ENCODE peak calls at places on chromosomes 1 and 21, in ten cellular contexts. One of them, this sample, is unnamed. For H3K4me1, the result is how much of the 10 kb centered on the place peaks cover.

GRCh38 chr1:203278087-203278884 is 27.0 kb upstream of the BTG2 start:
- DNase-seq in SJSA1: no peak
- DNase-seq in PC-3: no peak
- DNase-seq in A673: no peak
- DNase-seq in upper lobe of left lung: peak
- DNase-seq in mesendoderm: peak
- DNase-seq in lung: peak
- DNase-seq in Panc1: no peak
- DNase-seq in H1: peak
- DNase-seq in GM23338: peak
- DNase-seq in this sample: peak

GRCh38 chr1:44422161-44422560 is 17.1 kb downstream of the RNF220 start:
- DNase-seq in A673: peak
- DNase-seq in mesendoderm: no peak
- DNase-seq in upper lobe of left lung: no peak
- DNase-seq in SJSA1: no peak
- DNase-seq in PC-3: no peak
- DNase-seq in lung: no peak
- DNase-seq in GM23338: peak
- DNase-seq in Panc1: no peak
- DNase-seq in H1: no peak
- DNase-seq in this sample: no peak

GRCh38 chr1:45922374-45922773 is 119.0 kb downstream of the MAST2 start:
- DNase-seq in SJSA1: no peak
- DNase-seq in Panc1: no peak
- DNase-seq in GM23338: no peak
- DNase-seq in mesendoderm: no peak
- DNase-seq in lung: no peak
- DNase-seq in H1: no peak
- DNase-seq in upper lobe of left lung: no peak
- DNase-seq in PC-3: no peak
- DNase-seq in A673: no peak
- DNase-seq in this sample: no peak

GRCh38 chr1:59146651-59147358 is 150.1 kb upstream of the FGGY start:
- DNase-seq in A673: no peak
- DNase-seq in upper lobe of left lung: peak
- DNase-seq in GM23338: peak
- DNase-seq in PC-3: peak
- DNase-seq in lung: peak
- DNase-seq in SJSA1: peak
- DNase-seq in Panc1: no peak
- DNase-seq in H1: peak
- DNase-seq in mesendoderm: peak
- DNase-seq in this sample: peak

GRCh38 chr1:33612877-33613487 is 140.5 kb downstream of the ZSCAN20 start:
- DNase-seq in GM23338: peak
- DNase-seq in SJSA1: peak
- DNase-seq in upper lobe of left lung: peak
- DNase-seq in lung: peak
- DNase-seq in A673: peak
- DNase-seq in mesendoderm: peak
- DNase-seq in Panc1: peak
- DNase-seq in H1: peak
- DNase-seq in PC-3: peak
- DNase-seq in this sample: peak

GRCh38 chr21:16241500-16241963 is 511.8 kb downstream of the USP25 start:
- DNase-seq in GM23338: peak
- DNase-seq in H1: peak
- DNase-seq in Panc1: no peak
- DNase-seq in lung: no peak
- DNase-seq in PC-3: no peak
- DNase-seq in SJSA1: no peak
- DNase-seq in upper lobe of left lung: no peak
- DNase-seq in mesendoderm: peak
- DNase-seq in A673: peak
- DNase-seq in this sample: no peak

GRCh38 chr1:231460614-231461013 is 38.5 kb upstream of the EGLN1 start:
- DNase-seq in SJSA1: no peak
- DNase-seq in upper lobe of left lung: peak
- DNase-seq in PC-3: no peak
- DNase-seq in Panc1: no peak
- DNase-seq in A673: no peak
- DNase-seq in lung: no peak
- DNase-seq in mesendoderm: no peak
- DNase-seq in GM23338: no peak
- DNase-seq in H1: no peak
- DNase-seq in this sample: no peak

GRCh38 chr1:85661767-85662166 is 46.5 kb downstream of the ZNHIT6 start:
- DNase-seq in GM23338: peak
- DNase-seq in Panc1: no peak
- DNase-seq in mesendoderm: no peak
- DNase-seq in A673: no peak
- DNase-seq in PC-3: no peak
- DNase-seq in H1: no peak
- DNase-seq in upper lobe of left lung: no peak
- DNase-seq in lung: no peak
- DNase-seq in SJSA1: no peak
- DNase-seq in this sample: no peak

DNA sequence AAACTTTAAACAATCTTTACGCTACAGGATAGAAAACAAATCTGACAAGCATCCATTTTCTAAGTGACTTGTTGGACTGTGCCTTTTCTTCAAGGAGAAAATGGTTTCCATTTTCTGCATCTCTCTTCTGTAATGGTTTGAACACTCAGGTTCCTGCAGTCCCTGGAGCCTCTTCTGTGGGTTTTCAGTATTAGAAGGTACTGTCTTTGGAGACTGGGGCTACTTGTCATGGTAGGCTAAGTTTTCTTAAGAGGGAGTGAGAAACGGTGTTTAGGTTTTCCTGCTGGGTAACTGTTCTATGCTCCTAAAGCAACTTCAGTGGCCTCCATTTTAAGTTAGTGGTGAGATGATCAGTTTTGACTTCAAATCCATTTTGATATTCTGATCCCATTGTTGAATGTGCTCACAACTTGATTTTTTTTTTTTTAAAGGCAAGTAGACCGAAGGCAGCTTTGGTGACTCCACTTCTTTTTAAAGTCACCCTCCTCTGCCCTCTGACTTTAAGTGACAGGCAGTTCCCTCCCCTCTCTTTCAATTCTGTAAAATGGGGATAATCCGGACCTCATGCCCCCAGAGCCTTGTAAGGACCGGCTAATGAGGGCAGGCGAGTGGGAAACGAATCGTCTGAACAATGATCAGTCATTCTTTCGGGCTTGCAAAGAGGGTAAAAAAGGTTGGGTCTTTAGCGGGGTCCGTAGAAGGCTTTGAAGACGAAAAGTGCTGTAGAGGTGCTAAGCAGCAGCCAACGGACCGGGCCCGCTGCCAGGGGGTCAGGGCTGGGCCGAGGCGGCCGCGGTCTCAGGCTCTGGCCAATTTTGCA is 1.0 kb upstream of the ARID1A start:
- DNase-seq in upper lobe of left lung: no peak
- DNase-seq in SJSA1: peak
- DNase-seq in mesendoderm: peak
- DNase-seq in A673: no peak
- DNase-seq in Panc1: no peak
- DNase-seq in H1: no peak
- DNase-seq in GM23338: no peak
- DNase-seq in PC-3: no peak
- DNase-seq in lung: no peak
- DNase-seq in this sample: no peak
- H3K4me1 ChIP-seq in upper lobe of left lung: under half
- H3K4me1 ChIP-seq in SJSA1: under half
- H3K4me1 ChIP-seq in mesendoderm: under half
- H3K4me1 ChIP-seq in A673: half or more
- H3K4me1 ChIP-seq in Panc1: under half
- H3K4me1 ChIP-seq in H1: under half
- H3K4me1 ChIP-seq in GM23338: under half
- H3K4me1 ChIP-seq in PC-3: under half
- H3K4me1 ChIP-seq in lung: under half
- H3K4me1 ChIP-seq in this sample: half or more

GRCh38 chr1:215645861-215646260 is 78.8 kb downstream of the KCTD3 start:
- DNase-seq in lung: no peak
- DNase-seq in A673: no peak
- DNase-seq in GM23338: no peak
- DNase-seq in SJSA1: no peak
- DNase-seq in Panc1: no peak
- DNase-seq in PC-3: no peak
- DNase-seq in mesendoderm: no peak
- DNase-seq in upper lobe of left lung: no peak
- DNase-seq in H1: no peak
- DNase-seq in this sample: no peak

GRCh38 chr1:215650446-215651149 is 83.5 kb downstream of the KCTD3 start:
- DNase-seq in SJSA1: no peak
- DNase-seq in lung: no peak
- DNase-seq in upper lobe of left lung: no peak
- DNase-seq in A673: no peak
- DNase-seq in mesendoderm: no peak
- DNase-seq in GM23338: no peak
- DNase-seq in H1: no peak
- DNase-seq in PC-3: no peak
- DNase-seq in Panc1: no peak
- DNase-seq in this sample: no peak

GRCh38 chr1:215648957-215649356 is 81.9 kb downstream of the KCTD3 start:
- DNase-seq in H1: no peak
- DNase-seq in A673: no peak
- DNase-seq in SJSA1: no peak
- DNase-seq in PC-3: no peak
- DNase-seq in lung: no peak
- DNase-seq in GM23338: no peak
- DNase-seq in Panc1: no peak
- DNase-seq in upper lobe of left lung: no peak
- DNase-seq in mesendoderm: no peak
- DNase-seq in this sample: no peak

GRCh38 chr1:215645182-215645581 is 78.1 kb downstream of the KCTD3 start:
- DNase-seq in PC-3: no peak
- DNase-seq in H1: no peak
- DNase-seq in Panc1: no peak
- DNase-seq in upper lobe of left lung: no peak
- DNase-seq in lung: no peak
- DNase-seq in mesendoderm: no peak
- DNase-seq in GM23338: no peak
- DNase-seq in A673: no peak
- DNase-seq in SJSA1: no peak
- DNase-seq in this sample: no peak

GRCh38 chr1:215647738-215648137 is 80.6 kb downstream of the KCTD3 start:
- DNase-seq in H1: no peak
- DNase-seq in mesendoderm: no peak
- DNase-seq in Panc1: no peak
- DNase-seq in SJSA1: no peak
- DNase-seq in GM23338: no peak
- DNase-seq in lung: no peak
- DNase-seq in A673: no peak
- DNase-seq in PC-3: no peak
- DNase-seq in upper lobe of left lung: no peak
- DNase-seq in this sample: no peak
- H3K4me1 ChIP-seq in H1: under half
- H3K4me1 ChIP-seq in mesendoderm: under half
- H3K4me1 ChIP-seq in Panc1: under half
- H3K4me1 ChIP-seq in SJSA1: under half
- H3K4me1 ChIP-seq in GM23338: under half
- H3K4me1 ChIP-seq in lung: under half
- H3K4me1 ChIP-seq in A673: under half
- H3K4me1 ChIP-seq in PC-3: under half
- H3K4me1 ChIP-seq in upper lobe of left lung: under half
- H3K4me1 ChIP-seq in this sample: under half

GRCh38 chr1:205284420-205285144 is 37.0 kb downstream of the NUAK2 start:
- DNase-seq in H1: peak
- DNase-seq in A673: peak
- DNase-seq in SJSA1: peak
- DNase-seq in upper lobe of left lung: peak
- DNase-seq in PC-3: peak
- DNase-seq in GM23338: peak
- DNase-seq in mesendoderm: peak
- DNase-seq in Panc1: no peak
- DNase-seq in lung: peak
- DNase-seq in this sample: peak

GRCh38 chr1:205287076-205287475 is 34.5 kb downstream of the NUAK2 start:
- DNase-seq in PC-3: no peak
- DNase-seq in A673: no peak
- DNase-seq in Panc1: no peak
- DNase-seq in upper lobe of left lung: no peak
- DNase-seq in lung: no peak
- DNase-seq in GM23338: no peak
- DNase-seq in SJSA1: no peak
- DNase-seq in mesendoderm: no peak
- DNase-seq in H1: no peak
- DNase-seq in this sample: no peak

GRCh38 chr1:205286335-205286950 is 35.1 kb downstream of the NUAK2 start:
- DNase-seq in PC-3: peak
- DNase-seq in H1: no peak
- DNase-seq in SJSA1: no peak
- DNase-seq in GM23338: no peak
- DNase-seq in Panc1: no peak
- DNase-seq in upper lobe of left lung: peak
- DNase-seq in mesendoderm: no peak
- DNase-seq in A673: no peak
- DNase-seq in lung: no peak
- DNase-seq in this sample: no peak

GRCh38 chr1:205283270-205284147 is 38.0 kb downstream of the NUAK2 start:
- DNase-seq in lung: no peak
- DNase-seq in H1: no peak
- DNase-seq in SJSA1: no peak
- DNase-seq in A673: no peak
- DNase-seq in PC-3: no peak
- DNase-seq in mesendoderm: no peak
- DNase-seq in GM23338: no peak
- DNase-seq in Panc1: no peak
- DNase-seq in upper lobe of left lung: no peak
- DNase-seq in this sample: no peak

DNA sequence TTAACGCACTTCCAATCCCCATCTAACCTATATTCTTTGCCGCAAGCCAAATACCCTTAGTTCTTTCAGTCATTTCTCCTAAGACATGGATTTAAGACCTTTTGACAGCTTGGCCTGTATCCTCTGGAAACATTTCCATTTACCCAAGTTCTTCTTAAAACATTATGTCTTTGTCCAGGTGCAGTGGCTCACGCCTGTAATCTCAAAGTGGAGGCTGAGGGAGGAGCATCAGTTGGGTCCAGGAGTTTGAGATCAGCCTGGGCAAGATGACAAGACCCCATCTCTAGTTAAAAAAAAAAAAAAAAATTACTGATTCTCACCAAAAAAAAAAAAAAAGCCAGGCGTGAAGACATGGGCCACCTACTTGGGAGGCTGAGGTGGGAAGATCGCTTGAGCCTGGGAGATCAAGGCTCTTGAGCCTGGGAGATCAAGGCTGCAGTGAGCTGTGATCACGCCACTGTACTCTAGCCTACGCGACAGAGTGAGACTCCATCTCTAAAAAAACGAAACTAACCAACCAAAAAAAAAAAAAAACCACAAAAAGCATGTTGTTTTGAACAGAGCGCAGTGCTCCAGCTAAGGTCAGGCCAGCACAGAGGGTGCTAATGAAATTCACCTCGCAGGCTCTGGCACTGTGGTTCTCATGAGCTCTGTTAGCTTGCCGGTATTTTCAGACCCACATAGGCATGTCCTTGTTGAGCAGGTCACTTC is 36.0 kb downstream of the NUAK2 start:
- DNase-seq in upper lobe of left lung: peak
- DNase-seq in A673: no peak
- DNase-seq in SJSA1: peak
- DNase-seq in PC-3: no peak
- DNase-seq in GM23338: no peak
- DNase-seq in mesendoderm: no peak
- DNase-seq in lung: no peak
- DNase-seq in Panc1: no peak
- DNase-seq in H1: no peak
- DNase-seq in this sample: no peak
- H3K4me1 ChIP-seq in upper lobe of left lung: under half
- H3K4me1 ChIP-seq in A673: under half
- H3K4me1 ChIP-seq in SJSA1: half or more
- H3K4me1 ChIP-seq in PC-3: under half
- H3K4me1 ChIP-seq in GM23338: under half
- H3K4me1 ChIP-seq in mesendoderm: under half
- H3K4me1 ChIP-seq in lung: under half
- H3K4me1 ChIP-seq in Panc1: under half
- H3K4me1 ChIP-seq in H1: under half
- H3K4me1 ChIP-seq in this sample: under half

GRCh38 chr1:964691-965525 is 1.4 kb upstream of the PLEKHN1 start:
- DNase-seq in H1: no peak
- DNase-seq in PC-3: no peak
- DNase-seq in upper lobe of left lung: no peak
- DNase-seq in A673: no peak
- DNase-seq in lung: no peak
- DNase-seq in SJSA1: no peak
- DNase-seq in GM23338: no peak
- DNase-seq in mesendoderm: no peak
- DNase-seq in Panc1: no peak
- DNase-seq in this sample: no peak
- H3K4me1 ChIP-seq in H1: under half
- H3K4me1 ChIP-seq in PC-3: under half
- H3K4me1 ChIP-seq in upper lobe of left lung: under half
- H3K4me1 ChIP-seq in A673: under half
- H3K4me1 ChIP-seq in lung: under half
- H3K4me1 ChIP-seq in SJSA1: under half
- H3K4me1 ChIP-seq in GM23338: under half
- H3K4me1 ChIP-seq in mesendoderm: under half
- H3K4me1 ChIP-seq in Panc1: under half
- H3K4me1 ChIP-seq in this sample: under half